ENCODE peak calls at places on chromosomes 12 and 14, in seven cellular contexts. One of them, this sample, is unnamed.

GRCh38 chr12:45166056-45166455 is 49.8 kb upstream of the ANO6 start:
- DNase-seq in fibroblast of lung: peak; percentile 19
- DNase-seq in endodermal cell: no peak
- DNase-seq in neural progenitor cell: no peak
- DNase-seq in dorsolateral prefrontal cortex: no peak
- DNase-seq in GM23338: no peak
- DNase-seq in aorta: no peak
- DNase-seq in this sample: no peak

GRCh38 chr14:91229743-91230200 is 14.7 kb downstream of the GPR68 start:
- DNase-seq in fibroblast of lung: peak; percentile 94
- DNase-seq in endodermal cell: no peak
- DNase-seq in neural progenitor cell: no peak
- DNase-seq in dorsolateral prefrontal cortex: no peak
- DNase-seq in GM23338: no peak
- DNase-seq in aorta: no peak
- DNase-seq in this sample: peak; percentile 51

GRCh38 chr14:35332517-35333346 is 40.5 kb downstream of the PSMA6 start:
- DNase-seq in fibroblast of lung: peak; percentile 13
- DNase-seq in endodermal cell: peak; percentile 56
- DNase-seq in neural progenitor cell: no peak
- DNase-seq in dorsolateral prefrontal cortex: no peak
- DNase-seq in GM23338: peak; percentile 19
- DNase-seq in aorta: no peak
- DNase-seq in this sample: no peak

GRCh38 chr14:61048640-61049039 is 67.6 kb downstream of the SLC38A6 start:
- DNase-seq in fibroblast of lung: no peak
- DNase-seq in endodermal cell: no peak
- DNase-seq in neural progenitor cell: no peak
- DNase-seq in dorsolateral prefrontal cortex: no peak
- DNase-seq in GM23338: no peak
- DNase-seq in aorta: no peak
- DNase-seq in this sample: no peak

GRCh38 chr12:13178568-13179158 is 17.9 kb upstream of the EMP1 start:
- DNase-seq in fibroblast of lung: no peak
- DNase-seq in endodermal cell: no peak
- DNase-seq in neural progenitor cell: no peak
- DNase-seq in dorsolateral prefrontal cortex: no peak
- DNase-seq in GM23338: no peak
- DNase-seq in aorta: peak; percentile 53
- DNase-seq in this sample: no peak

GRCh38 chr14:75090353-75090752 is 20.9 kb downstream of the ZC2HC1C start:
- DNase-seq in fibroblast of lung: no peak
- DNase-seq in endodermal cell: no peak
- DNase-seq in neural progenitor cell: no peak
- DNase-seq in dorsolateral prefrontal cortex: no peak
- DNase-seq in GM23338: no peak
- DNase-seq in aorta: no peak
- DNase-seq in this sample: no peak

GRCh38 chr14:23103581-23103980 is 1.2 kb downstream of the CIROP start:
- DNase-seq in fibroblast of lung: no peak
- DNase-seq in endodermal cell: no peak
- DNase-seq in neural progenitor cell: no peak
- DNase-seq in dorsolateral prefrontal cortex: no peak
- DNase-seq in GM23338: no peak
- DNase-seq in aorta: no peak
- DNase-seq in this sample: no peak

GRCh38 chr14:100526632-100527031 is 60.6 kb downstream of the BEGAIN start:
- DNase-seq in fibroblast of lung: no peak
- DNase-seq in endodermal cell: no peak
- DNase-seq in neural progenitor cell: no peak
- DNase-seq in dorsolateral prefrontal cortex: peak; percentile 28
- DNase-seq in GM23338: no peak
- DNase-seq in aorta: no peak
- DNase-seq in this sample: no peak

GRCh38 chr12:127262658-127263057 is 1004.3 kb upstream of the TMEM132C start:
- DNase-seq in fibroblast of lung: no peak
- DNase-seq in endodermal cell: no peak
- DNase-seq in neural progenitor cell: no peak
- DNase-seq in dorsolateral prefrontal cortex: no peak
- DNase-seq in GM23338: no peak
- DNase-seq in aorta: no peak
- DNase-seq in this sample: no peak

GRCh38 chr14:44317433-44317746 is 189.7 kb downstream of the FSCB start:
- DNase-seq in fibroblast of lung: no peak
- DNase-seq in endodermal cell: no peak
- DNase-seq in neural progenitor cell: no peak
- DNase-seq in dorsolateral prefrontal cortex: no peak
- DNase-seq in GM23338: no peak
- DNase-seq in aorta: no peak
- DNase-seq in this sample: no peak

GRCh38 chr14:44316647-44317432 is 190.2 kb downstream of the FSCB start:
- DNase-seq in fibroblast of lung: peak; percentile 98
- DNase-seq in endodermal cell: no peak
- DNase-seq in neural progenitor cell: no peak
- DNase-seq in dorsolateral prefrontal cortex: peak; percentile 63
- DNase-seq in GM23338: no peak
- DNase-seq in aorta: no peak
- DNase-seq in this sample: peak; percentile 95
- H3K27ac ChIP-seq in fibroblast of lung: no peak overlapping the region
- H3K27ac ChIP-seq in endodermal cell: no peak overlapping the region
- H3K27ac ChIP-seq in neural progenitor cell: no peak overlapping the region
- H3K27ac ChIP-seq in dorsolateral prefrontal cortex: no peak overlapping the region
- H3K27ac ChIP-seq in GM23338: no peak overlapping the region
- H3K27ac ChIP-seq in aorta: no peak overlapping the region
- H3K27ac ChIP-seq in this sample: peak overlapping the region; percentile 24

GRCh38 chr14:68962681-68963080 is 16.4 kb downstream of the ACTN1 start:
- DNase-seq in fibroblast of lung: no peak
- DNase-seq in endodermal cell: no peak
- DNase-seq in neural progenitor cell: peak; percentile 34
- DNase-seq in dorsolateral prefrontal cortex: no peak
- DNase-seq in GM23338: no peak
- DNase-seq in aorta: no peak
- DNase-seq in this sample: no peak

GRCh38 chr14:68960123-68960522 is 19.0 kb downstream of the ACTN1 start:
- DNase-seq in fibroblast of lung: no peak
- DNase-seq in endodermal cell: no peak
- DNase-seq in neural progenitor cell: no peak
- DNase-seq in dorsolateral prefrontal cortex: no peak
- DNase-seq in GM23338: no peak
- DNase-seq in aorta: no peak
- DNase-seq in this sample: no peak

GRCh38 chr14:68964300-68965093 is 14.6 kb downstream of the ACTN1 start:
- DNase-seq in fibroblast of lung: no peak
- DNase-seq in endodermal cell: peak; percentile 55
- DNase-seq in neural progenitor cell: no peak
- DNase-seq in dorsolateral prefrontal cortex: peak; percentile 70
- DNase-seq in GM23338: no peak
- DNase-seq in aorta: no peak
- DNase-seq in this sample: no peak

GRCh38 chr14:68961361-68961760 is 17.7 kb downstream of the ACTN1 start:
- DNase-seq in fibroblast of lung: no peak
- DNase-seq in endodermal cell: no peak
- DNase-seq in neural progenitor cell: no peak
- DNase-seq in dorsolateral prefrontal cortex: no peak
- DNase-seq in GM23338: no peak
- DNase-seq in aorta: no peak
- DNase-seq in this sample: no peak

GRCh38 chr14:68961781-68962584 is 17.1 kb downstream of the ACTN1 start:
- DNase-seq in fibroblast of lung: peak; percentile 86
- DNase-seq in endodermal cell: peak; percentile 85
- DNase-seq in neural progenitor cell: peak; percentile 68
- DNase-seq in dorsolateral prefrontal cortex: peak; percentile 91
- DNase-seq in GM23338: peak; percentile 84
- DNase-seq in aorta: peak; percentile 78
- DNase-seq in this sample: no peak
- H3K4me3 ChIP-seq in fibroblast of lung: no peak overlapping the region
- H3K4me3 ChIP-seq in endodermal cell: no peak overlapping the region
- H3K4me3 ChIP-seq in neural progenitor cell: no peak overlapping the region
- H3K4me3 ChIP-seq in dorsolateral prefrontal cortex: no peak overlapping the region
- H3K4me3 ChIP-seq in GM23338: no peak overlapping the region
- H3K4me3 ChIP-seq in aorta: no peak overlapping the region
- H3K4me3 ChIP-seq in this sample: no peak overlapping the region

GRCh38 chr14:78196323-78196722 is 26.1 kb downstream of the NRXN3 start:
- DNase-seq in fibroblast of lung: no peak
- DNase-seq in endodermal cell: no peak
- DNase-seq in neural progenitor cell: no peak
- DNase-seq in dorsolateral prefrontal cortex: no peak
- DNase-seq in GM23338: no peak
- DNase-seq in aorta: no peak
- DNase-seq in this sample: no peak

GRCh38 chr14:78197088-78197487 is 26.9 kb downstream of the NRXN3 start:
- DNase-seq in fibroblast of lung: no peak
- DNase-seq in endodermal cell: no peak
- DNase-seq in neural progenitor cell: no peak
- DNase-seq in dorsolateral prefrontal cortex: no peak
- DNase-seq in GM23338: no peak
- DNase-seq in aorta: no peak
- DNase-seq in this sample: no peak

GRCh38 chr14:78195431-78195830 is 25.3 kb downstream of the NRXN3 start:
- DNase-seq in fibroblast of lung: no peak
- DNase-seq in endodermal cell: no peak
- DNase-seq in neural progenitor cell: no peak
- DNase-seq in dorsolateral prefrontal cortex: no peak
- DNase-seq in GM23338: no peak
- DNase-seq in aorta: no peak
- DNase-seq in this sample: no peak
- H3K27me3 ChIP-seq in fibroblast of lung: no peaks in the 10 kb centered on the region
- H3K27me3 ChIP-seq in endodermal cell: no peaks in the 10 kb centered on the region
- H3K27me3 ChIP-seq in neural progenitor cell: no peaks in the 10 kb centered on the region
- H3K27me3 ChIP-seq in dorsolateral prefrontal cortex: no peaks in the 10 kb centered on the region
- H3K27me3 ChIP-seq in GM23338: no peaks in the 10 kb centered on the region
- H3K27me3 ChIP-seq in aorta: no peaks in the 10 kb centered on the region
- H3K27me3 ChIP-seq in this sample: no peaks in the 10 kb centered on the region

GRCh38 chr12:1611775-1612174 is 17.3 kb upstream of the WNT5B start:
- DNase-seq in fibroblast of lung: peak; percentile 93
- DNase-seq in endodermal cell: no peak
- DNase-seq in neural progenitor cell: no peak
- DNase-seq in dorsolateral prefrontal cortex: no peak
- DNase-seq in GM23338: no peak
- DNase-seq in aorta: no peak
- DNase-seq in this sample: peak; percentile 75
- H3K27ac ChIP-seq in fibroblast of lung: peak overlapping the region; percentile 54
- H3K27ac ChIP-seq in endodermal cell: peak overlapping the region; percentile 89
- H3K27ac ChIP-seq in neural progenitor cell: peak overlapping the region; percentile 72
- H3K27ac ChIP-seq in dorsolateral prefrontal cortex: no peak overlapping the region
- H3K27ac ChIP-seq in GM23338: no peak overlapping the region
- H3K27ac ChIP-seq in aorta: no peak overlapping the region
- H3K27ac ChIP-seq in this sample: peak overlapping the region; percentile 17

GRCh38 chr14:30790827-30791226 is 83.5 kb upstream of the COCH start:
- DNase-seq in fibroblast of lung: peak; percentile 2
- DNase-seq in endodermal cell: no peak
- DNase-seq in neural progenitor cell: no peak
- DNase-seq in dorsolateral prefrontal cortex: no peak
- DNase-seq in GM23338: no peak
- DNase-seq in aorta: no peak
- DNase-seq in this sample: peak; percentile 4

GRCh38 chr14:30791522-30792351 is 82.6 kb upstream of the COCH start:
- DNase-seq in fibroblast of lung: no peak
- DNase-seq in endodermal cell: no peak
- DNase-seq in neural progenitor cell: no peak
- DNase-seq in dorsolateral prefrontal cortex: no peak
- DNase-seq in GM23338: no peak
- DNase-seq in aorta: no peak
- DNase-seq in this sample: no peak

DNA sequence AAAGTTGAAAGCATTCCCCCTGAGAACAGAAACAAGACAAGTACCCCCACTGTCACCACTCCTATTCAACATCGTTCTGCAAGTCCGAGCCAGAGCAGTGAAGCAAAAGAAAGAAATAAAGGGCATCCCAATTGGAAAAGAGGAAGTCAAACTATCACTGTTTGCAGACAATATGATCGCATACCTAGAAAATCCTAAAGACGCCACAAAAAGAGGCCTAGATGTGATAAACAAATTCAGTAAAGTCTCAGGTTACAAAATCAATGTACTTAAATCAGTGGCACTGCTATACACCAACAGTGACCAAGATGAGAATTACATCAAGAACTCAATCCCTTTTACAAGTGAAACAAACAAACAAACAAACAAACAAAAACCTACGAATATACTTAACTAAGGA is 87.7 kb upstream of the COCH start:
- DNase-seq in fibroblast of lung: no peak
- DNase-seq in endodermal cell: no peak
- DNase-seq in neural progenitor cell: no peak
- DNase-seq in dorsolateral prefrontal cortex: no peak
- DNase-seq in GM23338: no peak
- DNase-seq in aorta: no peak
- DNase-seq in this sample: no peak
- H3K4me3 ChIP-seq in fibroblast of lung: no peak overlapping the region
- H3K4me3 ChIP-seq in endodermal cell: no peak overlapping the region
- H3K4me3 ChIP-seq in neural progenitor cell: no peak overlapping the region
- H3K4me3 ChIP-seq in dorsolateral prefrontal cortex: no peak overlapping the region
- H3K4me3 ChIP-seq in GM23338: no peak overlapping the region
- H3K4me3 ChIP-seq in aorta: no peak overlapping the region
- H3K4me3 ChIP-seq in this sample: no peak overlapping the region

DNA sequence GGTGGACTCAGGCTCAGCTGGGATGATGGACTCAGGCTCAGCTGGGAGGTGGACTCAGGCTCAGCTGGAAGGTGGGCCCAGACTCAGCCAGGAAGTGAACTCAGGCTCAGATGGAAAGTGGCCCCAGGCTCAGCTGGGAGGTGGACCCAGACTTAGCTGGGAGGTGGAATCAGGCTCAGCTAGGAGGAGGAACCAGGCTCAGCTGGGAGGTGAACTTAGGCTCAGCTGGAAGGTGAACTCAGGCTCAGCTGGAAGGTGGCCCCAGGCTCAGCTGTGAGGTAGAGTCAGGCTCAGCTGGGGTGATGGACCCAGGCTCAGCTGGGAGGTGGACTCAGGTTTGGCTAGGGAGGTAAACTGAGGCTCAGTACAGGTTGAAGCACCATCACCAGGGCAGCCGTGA is 21.8 kb upstream of the C14orf180 start:
- DNase-seq in fibroblast of lung: no peak
- DNase-seq in endodermal cell: no peak
- DNase-seq in neural progenitor cell: no peak
- DNase-seq in dorsolateral prefrontal cortex: peak; percentile 30
- DNase-seq in GM23338: no peak
- DNase-seq in aorta: peak; percentile 41
- DNase-seq in this sample: no peak
- H3K27me3 ChIP-seq in fibroblast of lung: no peaks in the 10 kb centered on the region
- H3K27me3 ChIP-seq in endodermal cell: no peaks in the 10 kb centered on the region
- H3K27me3 ChIP-seq in neural progenitor cell: no peaks in the 10 kb centered on the region
- H3K27me3 ChIP-seq in dorsolateral prefrontal cortex: no peaks in the 10 kb centered on the region
- H3K27me3 ChIP-seq in GM23338: no peaks in the 10 kb centered on the region
- H3K27me3 ChIP-seq in aorta: no peaks in the 10 kb centered on the region
- H3K27me3 ChIP-seq in this sample: no peaks in the 10 kb centered on the region

GRCh38 chr12:131787143-131787660 is 41.0 kb upstream of the MMP17 start:
- DNase-seq in fibroblast of lung: no peak
- DNase-seq in endodermal cell: no peak
- DNase-seq in neural progenitor cell: no peak
- DNase-seq in dorsolateral prefrontal cortex: peak; percentile 81
- DNase-seq in GM23338: no peak
- DNase-seq in aorta: no peak
- DNase-seq in this sample: no peak
- H3K27ac ChIP-seq in fibroblast of lung: no peak overlapping the region
- H3K27ac ChIP-seq in endodermal cell: no peak overlapping the region
- H3K27ac ChIP-seq in neural progenitor cell: no peak overlapping the region
- H3K27ac ChIP-seq in dorsolateral prefrontal cortex: peak overlapping the region; percentile 35
- H3K27ac ChIP-seq in GM23338: no peak overlapping the region
- H3K27ac ChIP-seq in aorta: no peak overlapping the region
- H3K27ac ChIP-seq in this sample: no peak overlapping the region

This sample was measured in brain microvascular endothelial cell.